ENCODE peak calls at places on chromosomes 11 and 22, in four cellular contexts. Z is psoas muscle, I is heart left ventricle, X is prostate gland. V is an unnamed sample.

GRCh38 chr11:10205928-10206327 is 88.1 kb downstream of the SBF2 start:
- DNase-seq in Z (no peak), I (no peak), X (no peak), V (no peak)

GRCh38 chr22:29031236-29031982 is 30.2 kb downstream of the C22orf31 start:
- DNase-seq in Z (peak; percentile 70), I (peak; percentile 69), X (peak; percentile 39), V (peak; percentile 64)

GRCh38 chr11:128587415-128587814 is at the start of gene ETS1:
- DNase-seq in Z (no peak), I (no peak), X (no peak), V (no peak)

GRCh38 chr22:21028277-21029251 is 3.8 kb downstream of the SLC7A4 start:
- DNase-seq in Z (no peak), I (no peak), X (no peak), V (no peak)

GRCh38 chr22:38257650-38258246 is 15.1 kb downstream of the TMEM184B start:
- DNase-seq in Z (no peak), I (no peak), X (no peak), V (no peak)

GRCh38 chr11:61841636-61842332 is 13.7 kb downstream of the FADS2 start:
- DNase-seq in Z (no peak), I (peak; percentile 45), X (no peak), V (no peak)

GRCh38 chr22:49954354-49954753 is 6.2 kb upstream of the PIM3 start:
- DNase-seq in Z (peak; percentile 90), I (peak; percentile 82), X (no peak), V (no peak)

GRCh38 chr22:35115515-35115914 is 49.6 kb downstream of the ISX start:
- DNase-seq in Z (no peak), I (no peak), X (no peak), V (no peak)

GRCh38 chr22:47040486-47041145 is 278.2 kb downstream of the TBC1D22A start:
- DNase-seq in Z (peak; percentile 19), I (peak; percentile 1), X (no peak), V (no peak)

V was measured in ureter.